ENCODE peak calls at places on chromosomes 12 and 14, in seven cellular contexts. E, D, T, W, F, V and A are unnamed samples.

GRCh38 chr14:61320806-61321384 is 484 bp upstream of the PRKCH start:
- DNase-seq in E (no peak), D (no peak), T (no peak), W (no peak), F (no peak), V (no peak), A (no peak)

GRCh38 chr12:55728185-55728931 is 451 bp downstream of the CD63 start:
- DNase-seq in E (no peak), D (no peak), T (peak), W (no peak), F (peak), V (no peak), A (no peak)

GRCh38 chr14:101665478-101666078 is 95.9 kb upstream of the PPP2R5C start:
- DNase-seq in E (peak), D (no peak), T (peak), W (no peak), F (peak), V (peak), A (no peak)

GRCh38 chr12:11705010-11705409 is 55.5 kb downstream of the ETV6 start:
- DNase-seq in E (no peak), D (no peak), T (no peak), W (no peak), F (peak), V (no peak), A (no peak)

GRCh38 chr14:103121161-103121845 is 2.0 kb upstream of the TNFAIP2 start:
- DNase-seq in E (no peak), D (no peak), T (no peak), W (no peak), F (no peak), V (no peak), A (no peak)

GRCh38 chr12:52063986-52064649 is 5.7 kb upstream of the ATG101 start:
- DNase-seq in E (no peak), D (no peak), T (no peak), W (no peak), F (no peak), V (no peak), A (no peak)

GRCh38 chr12:53536962-53537361 is 29.7 kb upstream of the NPFF start:
- DNase-seq in E (no peak), D (no peak), T (no peak), W (no peak), F (no peak), V (no peak), A (no peak)

GRCh38 chr14:32426596-32427408 is 97.7 kb downstream of the AKAP6 start:
- DNase-seq in E (no peak), D (no peak), T (no peak), W (no peak), F (no peak), V (no peak), A (no peak)

GRCh38 chr12:7601407-7601806 is 64.3 kb downstream of the APOBEC1 start:
- DNase-seq in E (no peak), D (no peak), T (no peak), W (no peak), F (no peak), V (no peak), A (no peak)